ENCODE peak calls at places on chromosomes 11 and 22, in nine cellular contexts. C is breast epithelium, X is transverse colon, Q is IMR-90, E is uterus, Z is sigmoid colon, K is prostate gland, A is HCT116, P is vagina. W is an unnamed sample. For H3K27me3 and H3K4me1, the result is how much of the 10 kb centered on the place peaks cover.

GRCh38 chr11:9758676-9759518 is 95.0 kb downstream of the SWAP70 start:
- DNase-seq in C (peak), X (peak), Q (peak), E (peak), Z (peak), K (peak), A (peak), P (no peak), W (peak)

GRCh38 chr11:59097113-59097708 is 9.8 kb upstream of the FAM111B start:
- DNase-seq in C (no peak), X (peak), Q (peak), E (peak), Z (peak), K (peak), A (peak), P (no peak), W (peak)

GRCh38 chr22:33919591-33920501 is at the start of gene LARGE1:
- DNase-seq in C (peak), X (peak), Q (peak), E (peak), Z (peak), K (peak), A (no peak), P (peak), W (peak)

GRCh38 chr11:128942807-128943430 is at the start of gene TP53AIP1:
- DNase-seq in C (no peak), X (no peak), Q (no peak), E (no peak), Z (no peak), K (no peak), A (no peak), P (no peak), W (no peak)

GRCh38 chr11:67059671-67060070 is 3.0 kb downstream of the RHOD start:
- DNase-seq in C (no peak), X (no peak), Q (no peak), E (no peak), Z (no peak), K (no peak), A (no peak), P (no peak), W (no peak)

GRCh38 chr22:17588606-17589005 is 25.3 kb downstream of the SLC25A18 start:
- DNase-seq in C (no peak), X (no peak), Q (no peak), E (no peak), Z (no peak), K (no peak), A (no peak), P (no peak), W (no peak)

GRCh38 chr11:69915501-69916250 is 96.5 kb upstream of the FGF3 start:
- DNase-seq in C (peak), X (peak), Q (peak), E (peak), Z (peak), K (peak), A (peak), P (no peak), W (peak)

GRCh38 chr11:102360681-102361080 is 13.7 kb downstream of the BIRC2 start:
- DNase-seq in C (no peak), X (no peak), Q (no peak), E (no peak), Z (no peak), K (no peak), A (no peak), P (no peak), W (no peak)

GRCh38 chr11:129275825-129276224 is 83.7 kb upstream of the ARHGAP32 start:
- DNase-seq in C (no peak), X (peak), Q (no peak), E (no peak), Z (no peak), K (no peak), A (no peak), P (no peak), W (peak)

GRCh38 chr11:125091877-125092664 is 19.4 kb downstream of the TMEM218 start:
- DNase-seq in C (no peak), X (no peak), Q (no peak), E (no peak), Z (no peak), K (no peak), A (no peak), P (no peak), W (no peak)

GRCh38 chr11:75924966-75925784 is 110.2 kb downstream of the UVRAG start:
- DNase-seq in C (no peak), X (no peak), Q (no peak), E (no peak), Z (no peak), K (peak), A (no peak), P (no peak), W (no peak)

GRCh38 chr11:26470992-26471391 is 101.1 kb downstream of the MUC15 start:
- DNase-seq in C (no peak), X (no peak), Q (no peak), E (no peak), Z (no peak), K (no peak), A (no peak), P (no peak), W (no peak)

GRCh38 chr22:45334528-45334927 is 24.8 kb downstream of the FAM118A start:
- DNase-seq in C (peak), X (no peak), Q (no peak), E (no peak), Z (no peak), K (peak), A (no peak), P (no peak), W (no peak)

GRCh38 chr11:83502041-83502440 is 215.9 kb upstream of the CCDC90B start:
- DNase-seq in C (no peak), X (no peak), Q (no peak), E (no peak), Z (no peak), K (no peak), A (no peak), P (no peak), W (no peak)

GRCh38 chr11:132171031-132171430 is 800.6 kb downstream of the NTM start:
- DNase-seq in C (no peak), X (no peak), Q (no peak), E (no peak), Z (no peak), K (no peak), A (no peak), P (no peak), W (no peak)

GRCh38 chr11:68857037-68857586 is 15.4 kb upstream of the CPT1A start:
- DNase-seq in C (no peak), X (no peak), Q (no peak), E (no peak), Z (no peak), K (no peak), A (no peak), P (no peak), W (peak)

GRCh38 chr11:64385953-64386704 is 27.2 kb downstream of the RPS6KA4 start:
- DNase-seq in C (peak), X (no peak), Q (peak), E (no peak), Z (no peak), K (no peak), A (peak), P (no peak), W (no peak)

GRCh38 chr11:127000291-127000968 is at the start of gene KIRREL3:
- DNase-seq in C (no peak), X (no peak), Q (peak), E (no peak), Z (no peak), K (no peak), A (no peak), P (no peak), W (no peak)

GRCh38 chr11:131632971-131633370 is 262.6 kb downstream of the NTM start:
- DNase-seq in C (no peak), X (no peak), Q (no peak), E (no peak), Z (no peak), K (no peak), A (no peak), P (no peak), W (no peak)

GRCh38 chr11:106714179-106714578 is 304.1 kb downstream of the GUCY1A2 start:
- DNase-seq in C (no peak), X (no peak), Q (peak), E (no peak), Z (no peak), K (no peak), A (no peak), P (no peak), W (no peak)

GRCh38 chr11:76800466-76801200 is 17.5 kb downstream of the TSKU start:
- DNase-seq in C (peak), X (no peak), Q (no peak), E (no peak), Z (no peak), K (no peak), A (no peak), P (peak), W (no peak)

GRCh38 chr11:71977743-71978418 is 20.8 kb upstream of the IL18BP start:
- DNase-seq in C (no peak), X (peak), Q (peak), E (peak), Z (peak), K (peak), A (peak), P (no peak), W (no peak)

GRCh38 chr22:27868738-27869282 is 50.2 kb downstream of the PITPNB start:
- DNase-seq in C (no peak), X (no peak), Q (no peak), E (no peak), Z (no peak), K (no peak), A (no peak), P (no peak), W (no peak)

GRCh38 chr11:32831241-32831640 is 1.5 kb downstream of the PRRG4 start:
- DNase-seq in C (no peak), X (no peak), Q (no peak), E (no peak), Z (no peak), K (no peak), A (no peak), P (no peak), W (no peak)

GRCh38 chr11:833849-834311 is 1.1 kb downstream of the CD151 start:
- DNase-seq in C (no peak), X (peak), Q (no peak), E (no peak), Z (no peak), K (no peak), A (no peak), P (no peak), W (no peak)

GRCh38 chr22:36328635-36329216 is 59.0 kb downstream of the MYH9 start:
- DNase-seq in C (peak), X (peak), Q (peak), E (peak), Z (peak), K (peak), A (no peak), P (no peak), W (no peak)

GRCh38 chr11:68354181-68354872 is 41.9 kb downstream of the LRP5 start:
- DNase-seq in C (peak), X (peak), Q (peak), E (peak), Z (peak), K (peak), A (peak), P (no peak), W (peak)

GRCh38 chr11:48095779-48096470 is 115.6 kb downstream of the PTPRJ start:
- DNase-seq in C (no peak), X (no peak), Q (no peak), E (no peak), Z (no peak), K (no peak), A (no peak), P (no peak), W (peak)

GRCh38 chr22:36874731-36875130 is 13.9 kb downstream of the NCF4 start:
- DNase-seq in C (no peak), X (no peak), Q (no peak), E (no peak), Z (no peak), K (no peak), A (no peak), P (no peak), W (no peak)

GRCh38 chr11:60915250-60915914 is 1.4 kb downstream of the TMEM109 start:
- DNase-seq in C (peak), X (peak), Q (peak), E (peak), Z (peak), K (peak), A (peak), P (no peak), W (no peak)

GRCh38 chr11:130427581-130428211 is 713 bp downstream of the ADAMTS8 start:
- DNase-seq in C (no peak), X (peak), Q (no peak), E (peak), Z (peak), K (no peak), A (no peak), P (no peak), W (no peak)

GRCh38 chr11:84398017-84398626 is 1112.0 kb upstream of the CCDC90B start:
- DNase-seq in C (no peak), X (no peak), Q (peak), E (no peak), Z (no peak), K (no peak), A (no peak), P (no peak), W (no peak)

GRCh38 chr11:117185739-117186430 is 7.3 kb downstream of the SIDT2 start:
- DNase-seq in C (peak), X (no peak), Q (no peak), E (peak), Z (peak), K (no peak), A (no peak), P (no peak), W (peak)

GRCh38 chr11:121059605-121060004 is 35.7 kb downstream of the TBCEL start:
- DNase-seq in C (no peak), X (no peak), Q (no peak), E (no peak), Z (no peak), K (no peak), A (no peak), P (no peak), W (no peak)

GRCh38 chr22:30240541-30241417 is 5.8 kb downstream of the LIF start:
- DNase-seq in C (no peak), X (no peak), Q (peak), E (no peak), Z (no peak), K (no peak), A (no peak), P (no peak), W (no peak)

GRCh38 chr11:21774212-21774611 is 418.7 kb upstream of the ANO5 start:
- DNase-seq in C (no peak), X (no peak), Q (no peak), E (no peak), Z (no peak), K (no peak), A (no peak), P (no peak), W (no peak)

GRCh38 chr11:130546901-130547694 is 98.7 kb downstream of the ADAMTS15 start:
- DNase-seq in C (no peak), X (no peak), Q (no peak), E (no peak), Z (no peak), K (no peak), A (no peak), P (no peak), W (no peak)

GRCh38 chr11:130631119-130631518 is 182.7 kb downstream of the ADAMTS15 start:
- DNase-seq in C (no peak), X (no peak), Q (peak), E (no peak), Z (no peak), K (no peak), A (peak), P (no peak), W (no peak)

GRCh38 chr11:131408011-131408640 is 37.7 kb downstream of the NTM start:
- DNase-seq in C (no peak), X (no peak), Q (peak), E (no peak), Z (no peak), K (no peak), A (no peak), P (no peak), W (no peak)

DNA sequence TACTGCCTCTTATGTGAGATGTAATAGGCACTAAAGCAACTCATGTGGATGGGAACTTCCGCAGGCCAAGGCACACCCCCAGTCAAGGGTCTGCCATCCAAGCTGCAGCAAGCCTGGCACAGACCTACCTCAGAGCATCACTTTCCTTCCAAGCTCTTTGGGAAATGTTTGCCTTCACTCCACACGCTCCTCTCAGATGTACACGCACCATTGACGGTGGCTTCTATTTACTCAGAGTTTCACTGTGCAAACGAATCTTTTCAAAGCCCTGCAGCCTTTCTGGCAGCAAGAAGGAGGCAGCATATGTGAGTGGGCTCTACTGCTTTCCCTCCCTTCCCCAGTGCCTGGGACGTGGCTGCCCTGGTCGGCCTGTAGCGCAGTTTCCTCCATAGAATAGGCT is 60.9 kb upstream of the USP47 start:
- DNase-seq in C (no peak), X (no peak), Q (no peak), E (no peak), Z (no peak), K (no peak), A (no peak), P (peak), W (no peak)
- H3K27me3 ChIP-seq in C (under half), X (under half), Q (half or more), E (under half), Z (under half), K (under half), A (under half), P (under half), W (under half)

GRCh38 chr22:29152381-29153138 is 53.1 kb upstream of the EMID1 start:
- DNase-seq in C (no peak), X (no peak), Q (no peak), E (no peak), Z (peak), K (no peak), A (no peak), P (no peak), W (no peak)
- TF ChIP-seq POLR2A in C (no peak), X (no peak), Q (no peak), E (no peak), Z (no peak), K (no peak), A (no peak), P (no peak), W (no peak)

GRCh38 chr11:61971177-61972111 is 4.0 kb upstream of the FTH1 start:
- DNase-seq in C (peak), X (peak), Q (peak), E (peak), Z (peak), K (peak), A (peak), P (peak), W (peak)

GRCh38 chr11:61967924-61968757 is 707 bp upstream of the FTH1 start:
- DNase-seq in C (peak), X (peak), Q (no peak), E (no peak), Z (peak), K (no peak), A (no peak), P (peak), W (peak)

GRCh38 chr11:61968758-61969390 is 1.4 kb upstream of the FTH1 start:
- DNase-seq in C (peak), X (no peak), Q (no peak), E (no peak), Z (peak), K (no peak), A (no peak), P (peak), W (no peak)

GRCh38 chr11:61969391-61969758 is 1.9 kb upstream of the FTH1 start:
- DNase-seq in C (no peak), X (no peak), Q (no peak), E (no peak), Z (no peak), K (no peak), A (no peak), P (no peak), W (no peak)

DNA sequence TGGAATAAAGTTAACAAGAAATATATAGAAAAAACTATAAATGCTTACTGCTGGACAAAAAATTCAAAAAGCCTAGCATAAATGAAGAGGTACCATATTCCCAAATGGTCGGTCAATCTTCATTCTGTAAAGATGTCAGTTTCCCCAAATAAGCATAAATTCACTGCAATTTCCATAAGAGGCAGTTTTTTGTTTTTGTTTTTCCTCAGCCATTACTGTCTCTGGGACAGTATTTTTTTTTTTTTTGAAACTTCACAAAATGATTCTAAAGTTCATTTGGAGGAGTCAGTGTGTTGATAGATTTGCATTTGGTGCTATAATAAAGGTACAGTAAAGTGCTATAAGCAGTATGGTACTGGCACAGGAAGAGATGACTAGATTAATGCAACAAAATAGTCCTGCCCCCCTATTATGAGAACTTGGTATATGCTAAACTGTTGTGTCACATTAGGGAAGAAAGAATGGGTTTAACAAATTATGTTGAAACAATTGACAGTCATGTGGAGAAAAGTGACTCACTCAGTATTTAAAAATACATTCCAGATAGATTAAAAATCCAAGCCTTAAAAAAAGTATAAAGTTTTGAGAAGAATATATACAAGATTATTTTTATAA is 2.5 kb upstream of the FTH1 start:
- DNase-seq in C (no peak), X (no peak), Q (peak), E (no peak), Z (no peak), K (no peak), A (no peak), P (no peak), W (no peak)
- H3K4me1 ChIP-seq in C (under half), X (half or more), Q (under half), E (under half), Z (half or more), K (under half), A (half or more), P (half or more), W (half or more)

DNA sequence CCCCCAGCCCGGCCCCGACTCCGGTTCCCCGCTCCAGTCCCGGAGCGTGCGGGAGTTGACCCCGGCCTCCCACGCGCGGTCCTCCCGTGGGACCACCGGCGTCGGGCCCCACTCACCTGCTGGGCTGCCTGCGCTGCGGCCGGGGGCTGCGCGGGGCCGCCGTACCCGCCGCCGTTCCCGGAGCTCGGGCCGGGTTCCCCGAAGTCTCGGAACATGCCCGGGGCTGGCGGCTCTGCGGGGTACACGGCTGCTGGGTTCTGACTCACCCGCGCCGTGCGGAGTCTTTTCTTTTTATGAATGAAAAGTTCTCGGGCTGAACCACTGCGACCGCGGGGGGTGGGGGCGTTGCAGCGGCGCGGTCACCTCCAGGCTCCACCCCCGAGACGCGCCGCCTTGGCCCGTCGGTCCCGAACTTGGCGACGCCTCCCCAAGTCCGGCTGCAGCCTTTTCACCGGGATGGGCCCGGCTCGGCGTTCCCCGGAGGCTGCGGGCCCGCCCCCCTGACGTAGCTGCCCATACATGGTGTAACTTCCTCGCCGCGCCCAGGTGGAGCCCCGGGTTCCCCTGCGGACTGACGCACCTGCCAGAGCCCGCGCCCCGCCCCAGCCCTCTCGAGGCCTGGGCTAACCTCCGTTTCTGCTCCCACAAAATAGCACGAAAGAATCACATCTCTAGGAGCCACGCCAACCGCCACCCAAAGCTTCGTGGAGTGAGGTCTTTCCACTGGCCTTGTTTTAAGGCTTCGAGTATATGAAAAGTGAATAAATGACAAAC is at the start of gene FOSL1:
- DNase-seq in C (peak), X (peak), Q (peak), E (peak), Z (peak), K (peak), A (peak), P (no peak), W (peak)
- H3K27me3 ChIP-seq in C (under half), X (under half), Q (under half), E (under half), Z (under half), K (under half), A (under half), P (under half), W (under half)

W was measured in right lobe of liver.